ENCODE peak calls at places on chromosomes 13 and 19, in seven cellular contexts. I is CD8-positive, alpha-beta T cell; V is tibial artery; Y is Peyer's patch; S is CD4-positive, alpha-beta memory T cell; X is PC-3; U is prostate gland. F is an unnamed sample.

GRCh38 chr19:29121684-29122083 is 91.3 kb downstream of the UQCRFS1 start:
- DNase-seq in Y (no peak), X (no peak), V (peak; percentile 30), S (no peak), I (no peak), U (no peak), F (peak; percentile 2)

GRCh38 chr13:75481176-75482069 is 546 bp downstream of the TBC1D4 start:
- DNase-seq in U (peak; percentile 21), I (no peak), S (peak; percentile 25), V (no peak), X (peak; percentile 28), Y (peak; percentile 74), F (peak; percentile 31)

GRCh38 chr19:51690359-51691121 is 2.6 kb upstream of the SPACA6 start:
- DNase-seq in V (no peak), I (peak; percentile 23), U (peak; percentile 48), Y (peak; percentile 57), X (peak; percentile 68), S (peak; percentile 66), F (peak; percentile 7)

GRCh38 chr13:97567510-97568243 is 133.7 kb downstream of the RAP2A start:
- DNase-seq in S (no peak), I (no peak), U (peak; percentile 43), Y (peak; percentile 63), V (no peak), X (peak; percentile 72), F (peak; percentile 76)

GRCh38 chr19:40465025-40465780 is at the start of gene BLVRB:
- DNase-seq in S (no peak), Y (no peak), X (peak; percentile 39), U (no peak), V (peak; percentile 76), I (no peak), F (peak; percentile 68)

GRCh38 chr19:6660930-6661329 is 9.0 kb downstream of the TNFSF14 start:
- DNase-seq in V (no peak), X (no peak), I (no peak), U (no peak), Y (no peak), S (no peak), F (no peak)

GRCh38 chr13:41658057-41658642 is 200.8 kb downstream of the RGCC start:
- DNase-seq in Y (no peak), X (no peak), I (no peak), V (no peak), U (no peak), S (no peak), F (no peak)

GRCh38 chr13:46797468-46798237 is 692 bp upstream of the ESD start:
- DNase-seq in X (no peak), V (no peak), U (no peak), I (no peak), Y (no peak), S (peak; percentile 2), F (peak; percentile 45)

GRCh38 chr19:55753401-55753800 is 5.5 kb upstream of the RFPL4A start:
- DNase-seq in X (no peak), U (no peak), V (no peak), I (no peak), S (no peak), Y (no peak), F (peak; percentile 81)

GRCh38 chr19:42246143-42246868 is 3.9 kb upstream of the GSK3A start:
- DNase-seq in S (no peak), X (peak; percentile 63), Y (peak; percentile 79), I (no peak), V (peak; percentile 84), U (no peak), F (peak; percentile 68)

GRCh38 chr19:46186101-46186716 is 38.2 kb downstream of the IGFL2 start:
- DNase-seq in V (no peak), Y (no peak), X (no peak), I (no peak), U (no peak), S (no peak), F (no peak)

GRCh38 chr13:106561551-106562170 is 6.3 kb downstream of the ARGLU1 start:
- DNase-seq in Y (no peak), V (no peak), X (no peak), S (no peak), I (no peak), U (no peak), F (no peak)

GRCh38 chr13:41919031-41919740 is 41.7 kb downstream of the VWA8 start:
- DNase-seq in V (no peak), Y (no peak), U (no peak), X (no peak), S (no peak), I (no peak), F (no peak)

GRCh38 chr13:96075953-96076543 is 13.9 kb upstream of the HS6ST3 start:
- DNase-seq in S (no peak), X (peak; percentile 49), V (no peak), Y (no peak), I (no peak), U (no peak), F (peak; percentile 5)

GRCh38 chr19:45091031-45091918 is 1.7 kb upstream of the PPP1R37 start:
- DNase-seq in X (peak; percentile 97), I (peak; percentile 96), S (peak; percentile 91), V (peak; percentile 97), U (peak; percentile 99), Y (peak; percentile 99), F (peak; percentile 99)

GRCh38 chr13:107586216-107586615 is 629.1 kb downstream of the LIG4 start:
- DNase-seq in S (no peak), X (no peak), I (no peak), V (no peak), U (no peak), Y (no peak), F (no peak)

GRCh38 chr19:5957132-5957531 is 20.8 kb downstream of the RANBP3 start:
- DNase-seq in U (no peak), Y (no peak), S (no peak), I (no peak), X (no peak), V (no peak), F (peak; percentile 62)

GRCh38 chr19:4967738-4968461 is 1.0 kb upstream of the KDM4B start:
- DNase-seq in V (no peak), I (no peak), S (no peak), X (peak; percentile 18), U (no peak), Y (no peak), F (no peak)

GRCh38 chr19:48553676-48554384 is 1.9 kb downstream of the SULT2B1 start:
- DNase-seq in X (peak; percentile 43), I (no peak), V (peak; percentile 27), U (peak; percentile 54), Y (peak; percentile 82), S (no peak), F (peak; percentile 79)

GRCh38 chr13:94641432-94641941 is 39.8 kb downstream of the GPR180 start:
- DNase-seq in V (no peak), Y (no peak), X (peak; percentile 62), U (no peak), I (no peak), S (no peak), F (no peak)

GRCh38 chr19:6616011-6616410 is 25.1 kb upstream of the CD70 start:
- DNase-seq in U (no peak), X (peak; percentile 68), S (no peak), Y (no peak), V (no peak), I (no peak), F (no peak)

GRCh38 chr13:73842621-73843020 is 291.6 kb downstream of the KLF12 start:
- DNase-seq in U (no peak), X (no peak), I (no peak), Y (no peak), S (no peak), V (no peak), F (no peak)

GRCh38 chr13:73820688-73821087 is 313.5 kb downstream of the KLF12 start:
- DNase-seq in Y (no peak), X (no peak), S (no peak), U (no peak), I (no peak), V (no peak), F (no peak)

GRCh38 chr19:35318679-35319448 is 10.1 kb upstream of the CD22 start:
- DNase-seq in Y (no peak), S (no peak), I (no peak), U (peak; percentile 6), X (peak; percentile 93), V (peak; percentile 62), F (no peak)

GRCh38 chr19:40607311-40607871 is 6.2 kb downstream of the LTBP4 start:
- DNase-seq in U (no peak), X (no peak), I (no peak), S (no peak), V (no peak), Y (peak; percentile 82), F (peak; percentile 90)

DNA sequence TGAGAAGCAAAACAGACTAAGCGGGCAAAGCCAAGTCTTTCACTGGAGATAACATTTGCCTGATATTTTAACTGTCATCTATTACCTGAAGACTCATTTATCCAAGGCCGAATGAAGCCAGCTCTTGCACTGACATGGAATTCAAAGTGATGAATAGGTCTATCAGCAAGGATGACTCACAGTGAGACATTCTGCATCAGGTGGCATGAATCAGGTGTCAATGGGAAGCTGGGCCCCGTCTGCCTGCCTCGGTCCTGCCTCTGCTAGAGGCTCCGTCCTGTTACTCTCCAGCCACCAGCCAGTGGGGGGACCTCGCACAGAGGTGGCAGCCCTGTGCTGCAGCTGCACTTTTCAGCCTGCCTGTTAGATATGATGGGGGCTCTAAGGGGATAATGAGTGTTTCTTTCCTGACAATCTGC is 23.5 kb downstream of the STARD13 start:
- DNase-seq in V (no peak), I (no peak), U (no peak), X (peak; percentile 92), S (no peak), Y (peak; percentile 56), F (peak; percentile 54)
- H3K27ac ChIP-seq in V (peak overlapping the region; percentile 50), I (no peak overlapping the region), U (no peak overlapping the region), X (peak overlapping the region; percentile 52), S (no peak overlapping the region), Y (no peak overlapping the region), F (no peak overlapping the region)

GRCh38 chr13:110156186-110157065 is 150.5 kb downstream of the COL4A1 start:
- DNase-seq in I (no peak), X (no peak), S (no peak), U (no peak), V (no peak), Y (no peak), F (no peak)
- H3K36me3 ChIP-seq in I (no peaks in the 10 kb centered on the region), X (no peaks in the 10 kb centered on the region), S (no peaks in the 10 kb centered on the region), U (no peaks in the 10 kb centered on the region), V (peaks cover 97% of the 10 kb centered on the region), Y (no peaks in the 10 kb centered on the region), F (no peaks in the 10 kb centered on the region)

GRCh38 chr13:114107686-114108081 is 24.7 kb downstream of the RASA3 start:
- DNase-seq in X (no peak), I (no peak), S (no peak), U (no peak), V (peak; percentile 17), Y (peak; percentile 31), F (no peak)
- H3K4me3 ChIP-seq in X (no peak overlapping the region), I (no peak overlapping the region), S (no peak overlapping the region), U (no peak overlapping the region), V (no peak overlapping the region), Y (no peak overlapping the region), F (no peak overlapping the region)

DNA sequence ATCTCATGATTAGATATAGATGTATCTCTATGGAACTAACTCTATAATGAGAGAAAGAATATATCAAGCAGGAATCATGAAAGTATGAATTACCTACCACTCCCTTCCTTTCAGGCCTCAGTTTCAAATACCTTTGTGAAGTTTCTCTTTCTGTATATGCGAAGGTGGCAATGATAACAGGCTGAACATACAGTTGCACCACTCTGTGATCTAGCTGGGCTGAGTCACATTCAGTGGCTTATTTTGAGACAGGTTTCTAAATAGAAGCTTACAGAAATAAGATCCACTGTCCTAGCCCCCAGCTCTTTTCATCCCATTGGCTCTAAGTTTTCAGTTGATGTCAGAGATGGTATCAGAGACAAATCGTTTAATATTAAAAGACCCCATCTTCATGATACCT is 662.0 kb downstream of the SLITRK1 start:
- DNase-seq in S (no peak), Y (no peak), X (peak; percentile 5), U (no peak), V (no peak), I (no peak), F (no peak)
- H3K27ac ChIP-seq in S (no peak overlapping the region), Y (no peak overlapping the region), X (peak overlapping the region; percentile 98), U (no peak overlapping the region), V (no peak overlapping the region), I (no peak overlapping the region), F (no peak overlapping the region)

F was measured in small intestine.